ENCODE peak calls at places on chromosomes 6 and 20, in six cellular contexts. One of them, this sample, is unnamed.

GRCh38 chr6:36362551-36363389 is 24.7 kb downstream of the ETV7 start:
- DNase-seq in HFFc6: no peak
- DNase-seq in AML-193: peak; percentile 39
- DNase-seq in central memory CD4-positive, alpha-beta T cell: no peak
- DNase-seq in LoVo: no peak
- DNase-seq in effector CD4-positive, alpha-beta T cell: no peak
- DNase-seq in this sample: no peak

GRCh38 chr6:160678744-160679401 is 14.8 kb upstream of the LPA start:
- DNase-seq in effector CD4-positive, alpha-beta T cell: no peak
- DNase-seq in central memory CD4-positive, alpha-beta T cell: no peak
- DNase-seq in AML-193: no peak
- DNase-seq in HFFc6: no peak
- DNase-seq in LoVo: no peak
- DNase-seq in this sample: no peak

GRCh38 chr20:14963262-14963663 is 625.9 kb upstream of the FLRT3 start:
- DNase-seq in effector CD4-positive, alpha-beta T cell: no peak
- DNase-seq in AML-193: no peak
- DNase-seq in HFFc6: no peak
- DNase-seq in LoVo: peak; percentile 67
- DNase-seq in central memory CD4-positive, alpha-beta T cell: no peak
- DNase-seq in this sample: no peak

GRCh38 chr6:166671434-166672061 is 44.5 kb upstream of the RPS6KA2 start:
- DNase-seq in effector CD4-positive, alpha-beta T cell: no peak
- DNase-seq in AML-193: no peak
- DNase-seq in central memory CD4-positive, alpha-beta T cell: no peak
- DNase-seq in HFFc6: no peak
- DNase-seq in LoVo: peak; percentile 7
- DNase-seq in this sample: peak; percentile 16

GRCh38 chr20:51021067-51022025 is 1.6 kb downstream of the KCNG1 start:
- DNase-seq in effector CD4-positive, alpha-beta T cell: no peak
- DNase-seq in LoVo: no peak
- DNase-seq in AML-193: no peak
- DNase-seq in HFFc6: no peak
- DNase-seq in central memory CD4-positive, alpha-beta T cell: no peak
- DNase-seq in this sample: no peak

GRCh38 chr6:163095401-163095800 is 319.1 kb upstream of the QKI start:
- DNase-seq in effector CD4-positive, alpha-beta T cell: no peak
- DNase-seq in central memory CD4-positive, alpha-beta T cell: no peak
- DNase-seq in AML-193: no peak
- DNase-seq in LoVo: no peak
- DNase-seq in HFFc6: no peak
- DNase-seq in this sample: peak; percentile 79

GRCh38 chr20:37352611-37352980 is 6.7 kb downstream of the SRC start:
- DNase-seq in LoVo: no peak
- DNase-seq in central memory CD4-positive, alpha-beta T cell: no peak
- DNase-seq in AML-193: no peak
- DNase-seq in effector CD4-positive, alpha-beta T cell: no peak
- DNase-seq in HFFc6: no peak
- DNase-seq in this sample: no peak

GRCh38 chr6:43873806-43874714 is 104.0 kb downstream of the VEGFA start:
- DNase-seq in LoVo: no peak
- DNase-seq in central memory CD4-positive, alpha-beta T cell: no peak
- DNase-seq in HFFc6: no peak
- DNase-seq in effector CD4-positive, alpha-beta T cell: no peak
- DNase-seq in AML-193: no peak
- DNase-seq in this sample: no peak

GRCh38 chr6:1619666-1620503 is 10.2 kb downstream of the FOXC1 start:
- DNase-seq in central memory CD4-positive, alpha-beta T cell: no peak
- DNase-seq in LoVo: no peak
- DNase-seq in HFFc6: no peak
- DNase-seq in effector CD4-positive, alpha-beta T cell: no peak
- DNase-seq in AML-193: no peak
- DNase-seq in this sample: no peak

GRCh38 chr6:139990865-139991264 is 616.4 kb upstream of the CITED2 start:
- DNase-seq in LoVo: no peak
- DNase-seq in HFFc6: no peak
- DNase-seq in AML-193: no peak
- DNase-seq in central memory CD4-positive, alpha-beta T cell: no peak
- DNase-seq in effector CD4-positive, alpha-beta T cell: no peak
- DNase-seq in this sample: no peak

GRCh38 chr20:50003253-50003656 is 20.5 kb downstream of the SNAI1 start:
- DNase-seq in AML-193: peak; percentile 96
- DNase-seq in LoVo: no peak
- DNase-seq in central memory CD4-positive, alpha-beta T cell: no peak
- DNase-seq in HFFc6: peak; percentile 81
- DNase-seq in effector CD4-positive, alpha-beta T cell: no peak
- DNase-seq in this sample: no peak

GRCh38 chr20:13165203-13165602 is 55.9 kb upstream of the ISM1 start:
- DNase-seq in LoVo: no peak
- DNase-seq in effector CD4-positive, alpha-beta T cell: no peak
- DNase-seq in HFFc6: no peak
- DNase-seq in AML-193: no peak
- DNase-seq in central memory CD4-positive, alpha-beta T cell: no peak
- DNase-seq in this sample: no peak

GRCh38 chr6:109082178-109082577 is 12.5 kb downstream of the SESN1 start:
- DNase-seq in effector CD4-positive, alpha-beta T cell: no peak
- DNase-seq in HFFc6: peak; percentile 41
- DNase-seq in AML-193: peak; percentile 33
- DNase-seq in LoVo: no peak
- DNase-seq in central memory CD4-positive, alpha-beta T cell: no peak
- DNase-seq in this sample: no peak

GRCh38 chr20:55153321-55153720 is 677.9 kb downstream of the DOK5 start:
- DNase-seq in LoVo: no peak
- DNase-seq in AML-193: no peak
- DNase-seq in effector CD4-positive, alpha-beta T cell: no peak
- DNase-seq in central memory CD4-positive, alpha-beta T cell: no peak
- DNase-seq in HFFc6: no peak
- DNase-seq in this sample: no peak

GRCh38 chr6:169859978-169860703 is 108.7 kb downstream of the ERMARD start:
- DNase-seq in HFFc6: no peak
- DNase-seq in LoVo: no peak
- DNase-seq in effector CD4-positive, alpha-beta T cell: no peak
- DNase-seq in AML-193: no peak
- DNase-seq in central memory CD4-positive, alpha-beta T cell: no peak
- DNase-seq in this sample: no peak

GRCh38 chr6:46993846-46994245 is 48.3 kb downstream of the ADGRF1 start:
- DNase-seq in effector CD4-positive, alpha-beta T cell: no peak
- DNase-seq in LoVo: peak; percentile 73
- DNase-seq in central memory CD4-positive, alpha-beta T cell: no peak
- DNase-seq in AML-193: no peak
- DNase-seq in HFFc6: peak; percentile 91
- DNase-seq in this sample: no peak

GRCh38 chr6:44967481-44967880 is 360.6 kb upstream of the RUNX2 start:
- DNase-seq in HFFc6: peak; percentile 2
- DNase-seq in central memory CD4-positive, alpha-beta T cell: no peak
- DNase-seq in AML-193: no peak
- DNase-seq in effector CD4-positive, alpha-beta T cell: no peak
- DNase-seq in LoVo: no peak
- DNase-seq in this sample: no peak

GRCh38 chr6:39152247-39152646 is 37.3 kb upstream of the SAYSD1 start:
- DNase-seq in central memory CD4-positive, alpha-beta T cell: no peak
- DNase-seq in AML-193: no peak
- DNase-seq in LoVo: no peak
- DNase-seq in effector CD4-positive, alpha-beta T cell: no peak
- DNase-seq in HFFc6: no peak
- DNase-seq in this sample: no peak

GRCh38 chr6:57177545-57178225 is 5.6 kb downstream of the BAG2 start:
- DNase-seq in LoVo: no peak
- DNase-seq in AML-193: no peak
- DNase-seq in effector CD4-positive, alpha-beta T cell: no peak
- DNase-seq in HFFc6: no peak
- DNase-seq in central memory CD4-positive, alpha-beta T cell: no peak
- DNase-seq in this sample: no peak

GRCh38 chr6:7960848-7961247 is 50.3 kb upstream of the TXNDC5 start:
- DNase-seq in effector CD4-positive, alpha-beta T cell: no peak
- DNase-seq in LoVo: no peak
- DNase-seq in AML-193: no peak
- DNase-seq in HFFc6: no peak
- DNase-seq in central memory CD4-positive, alpha-beta T cell: no peak
- DNase-seq in this sample: no peak